ENCODE peak calls at places on chromosomes 5 and 9, in eight cellular contexts. F is hypothalamus, V is sigmoid colon, X is gastrocnemius medialis, B is RWPE1, O is GM04504, W is BJ, L is erythroblast. T is an unnamed sample.

GRCh38 chr9:82488702-82489578 is 500.4 kb downstream of the SPATA31D1 start:
- DNase-seq in L (no peak), X (peak), B (peak), V (no peak), O (peak), W (peak), F (no peak), T (no peak)

GRCh38 chr9:116395409-116396037 is 241.9 kb downstream of the PAPPA start:
- DNase-seq in O (no peak), V (no peak), X (no peak), W (no peak), B (no peak), F (no peak), L (peak), T (no peak)

GRCh38 chr5:165525268-165525667 is 2019.8 kb downstream of the MAT2B start:
- DNase-seq in L (no peak), B (peak), F (no peak), O (no peak), W (no peak), V (no peak), X (no peak), T (no peak)

GRCh38 chr5:68329554-68329953 is 114.0 kb downstream of the PIK3R1 start:
- DNase-seq in X (no peak), F (no peak), B (no peak), L (no peak), O (no peak), V (no peak), W (no peak), T (no peak)

GRCh38 chr5:181088289-181088688 is 42.7 kb downstream of the OR2V1 start:
- DNase-seq in V (no peak), O (no peak), B (peak), L (peak), W (no peak), X (no peak), F (no peak), T (peak)

GRCh38 chr9:27019589-27019988 is 14.1 kb upstream of the LRRC19 start:
- DNase-seq in W (no peak), V (no peak), F (no peak), L (peak), X (no peak), B (no peak), O (peak), T (no peak)

GRCh38 chr5:178434851-178435250 is 155.3 kb downstream of the COL23A1 start:
- DNase-seq in L (no peak), B (no peak), V (peak), W (no peak), F (no peak), X (peak), O (no peak), T (no peak)

GRCh38 chr9:119088002-119088401 is 281.2 kb downstream of the BRINP1 start:
- DNase-seq in B (no peak), O (no peak), F (no peak), L (no peak), X (no peak), W (no peak), V (no peak), T (no peak)

GRCh38 chr5:10216107-10216506 is 33.6 kb downstream of the ATPSCKMT start:
- DNase-seq in W (no peak), X (no peak), L (no peak), B (no peak), O (no peak), V (no peak), F (no peak), T (no peak)

GRCh38 chr5:149427374-149427773 is 48.3 kb upstream of the IL17B start:
- DNase-seq in L (no peak), W (no peak), V (no peak), F (no peak), X (no peak), B (no peak), O (no peak), T (no peak)

GRCh38 chr5:177966839-177967167 is 29.2 kb downstream of the PROP1 start:
- DNase-seq in X (no peak), F (no peak), B (no peak), O (no peak), L (no peak), V (no peak), W (no peak), T (no peak)

GRCh38 chr5:10406636-10407035 is 35.0 kb upstream of the ROPN1L start:
- DNase-seq in O (no peak), W (no peak), F (no peak), V (no peak), B (no peak), L (no peak), X (no peak), T (no peak)

GRCh38 chr5:131977212-131977604 is 31.7 kb upstream of the MEIKIN start:
- DNase-seq in X (no peak), V (peak), W (no peak), F (no peak), L (no peak), O (no peak), B (no peak), T (no peak)

GRCh38 chr9:90070056-90070455 is 465.2 kb downstream of the GADD45G start:
- DNase-seq in O (no peak), W (no peak), L (no peak), X (no peak), V (no peak), B (no peak), F (no peak), T (no peak)

GRCh38 chr5:1347571-1347970 is 2.7 kb upstream of the CLPTM1L start:
- DNase-seq in L (no peak), F (no peak), W (no peak), O (no peak), B (no peak), X (no peak), V (no peak), T (no peak)

GRCh38 chr5:96726802-96727201 is 64.6 kb downstream of the CAST start:
- DNase-seq in W (no peak), F (no peak), V (no peak), B (no peak), X (no peak), O (no peak), L (peak), T (no peak)

GRCh38 chr5:157248771-157249475 is 17.0 kb upstream of the CYFIP2 start:
- DNase-seq in B (no peak), W (no peak), F (no peak), V (no peak), O (no peak), L (no peak), X (no peak), T (no peak)

GRCh38 chr9:100999914-101000540 is 28.5 kb upstream of the PLPPR1 start:
- DNase-seq in L (no peak), F (no peak), V (no peak), B (peak), O (no peak), W (no peak), X (no peak), T (no peak)

GRCh38 chr5:157175071-157175612 is 5.5 kb upstream of the ITK start:
- DNase-seq in O (no peak), V (no peak), B (no peak), W (no peak), X (no peak), F (no peak), L (no peak), T (no peak)

GRCh38 chr5:134092875-134093274 is 21.6 kb upstream of the TCF7 start:
- DNase-seq in B (peak), O (no peak), F (no peak), X (peak), L (no peak), V (no peak), W (no peak), T (no peak)

GRCh38 chr9:69546265-69546664 is 125.9 kb downstream of the APBA1 start:
- DNase-seq in B (peak), O (no peak), F (no peak), X (no peak), W (no peak), L (peak), V (no peak), T (peak)

GRCh38 chr9:9754186-9754585 is 858.6 kb downstream of the PTPRD start:
- DNase-seq in X (no peak), O (no peak), W (no peak), F (no peak), V (no peak), L (no peak), B (no peak), T (no peak)

GRCh38 chr5:21574429-21574828 is 1278.7 kb downstream of the CDH12 start:
- DNase-seq in V (no peak), F (no peak), X (no peak), O (no peak), B (no peak), L (peak), W (no peak), T (no peak)

GRCh38 chr5:151686673-151687378 is at the start of gene SPARC:
- DNase-seq in X (peak), V (peak), O (peak), W (peak), F (peak), L (no peak), B (peak), T (peak)

GRCh38 chr5:179819296-179820126 is 1.2 kb upstream of the SQSTM1 start:
- DNase-seq in V (peak), F (peak), X (peak), W (no peak), B (peak), L (peak), O (peak), T (peak)

T was measured in iPS-NIHi11.